ENCODE peak calls at places on chromosome 1, in six cellular contexts. X, K, O, H, V and Z are unnamed samples.

GRCh38 chr1:39507230-39507928 is 15.9 kb downstream of the BMP8A start:
- DNase-seq in K (no peak), H (no peak), V (no peak), X (no peak), O (peak), Z (no peak)

GRCh38 chr1:200905411-200906052 is 10.8 kb downstream of the INAVA start:
- DNase-seq in O (no peak), V (no peak), X (no peak), H (no peak), K (peak), Z (peak)

GRCh38 chr1:159091547-159092397 is 15.2 kb upstream of the AIM2 start:
- DNase-seq in H (no peak), X (no peak), V (no peak), K (no peak), O (no peak), Z (no peak)

GRCh38 chr1:215718888-215719287 is 151.8 kb downstream of the KCTD3 start:
- DNase-seq in V (no peak), H (no peak), O (no peak), X (no peak), K (no peak), Z (no peak)

GRCh38 chr1:173100476-173101107 is 49.9 kb upstream of the TNFSF18 start:
- DNase-seq in V (no peak), H (no peak), X (no peak), O (no peak), K (no peak), Z (no peak)

GRCh38 chr1:160371691-160372208 is 4.9 kb downstream of the NHLH1 start:
- DNase-seq in X (no peak), K (no peak), O (no peak), V (no peak), H (no peak), Z (no peak)

GRCh38 chr1:111804736-111805135 is 49.0 kb downstream of the DDX20 start:
- DNase-seq in H (no peak), V (no peak), X (no peak), K (no peak), O (no peak), Z (no peak)

GRCh38 chr1:77540501-77541161 is 141.8 kb downstream of the ZZZ3 start:
- DNase-seq in X (peak), H (no peak), K (no peak), O (no peak), V (peak), Z (no peak)

GRCh38 chr1:217139513-217139912 is 416.3 kb upstream of the ESRRG start:
- DNase-seq in K (no peak), H (no peak), O (peak), X (no peak), V (no peak), Z (no peak)

GRCh38 chr1:107991371-107992066 is 26.5 kb upstream of the VAV3 start:
- DNase-seq in H (no peak), O (no peak), X (no peak), K (no peak), V (peak), Z (no peak)

GRCh38 chr1:56331892-56332567 is 247.3 kb downstream of the PLPP3 start:
- DNase-seq in K (no peak), O (peak), V (peak), X (peak), H (no peak), Z (no peak)

GRCh38 chr1:63698001-63698838 is 75.6 kb upstream of the ROR1 start:
- DNase-seq in V (no peak), X (peak), H (no peak), O (no peak), K (no peak), Z (no peak)

GRCh38 chr1:68321084-68321685 is 88.9 kb upstream of the WLS start:
- DNase-seq in X (peak), H (no peak), K (no peak), V (peak), O (peak), Z (no peak)

GRCh38 chr1:111202366-111202706 is 1.9 kb upstream of the DENND2D start:
- DNase-seq in O (no peak), X (no peak), V (no peak), H (no peak), K (no peak), Z (no peak)

GRCh38 chr1:29416267-29416666 is 179.9 kb downstream of the PTPRU start:
- DNase-seq in K (no peak), V (no peak), X (no peak), O (no peak), H (no peak), Z (no peak)

GRCh38 chr1:61337471-61337870 is 255.1 kb downstream of the NFIA start:
- DNase-seq in H (no peak), K (no peak), V (no peak), O (no peak), X (no peak), Z (no peak)

GRCh38 chr1:209875510-209875909 is 47.7 kb downstream of the UTP25 start:
- DNase-seq in K (no peak), X (peak), V (peak), O (peak), H (no peak), Z (no peak)

GRCh38 chr1:63983391-63984256 is 209.8 kb downstream of the ROR1 start:
- DNase-seq in X (no peak), O (no peak), H (no peak), V (no peak), K (no peak), Z (no peak)

GRCh38 chr1:203870256-203870655 is 8.9 kb downstream of the SNRPE start:
- DNase-seq in H (no peak), X (no peak), V (no peak), O (no peak), K (no peak), Z (no peak)

GRCh38 chr1:247448107-247448778 is 9.7 kb downstream of the OR2B11 start:
- DNase-seq in X (peak), V (peak), H (peak), K (no peak), O (peak), Z (no peak)

GRCh38 chr1:64038965-64039926 is 164.2 kb upstream of the UBE2U start:
- DNase-seq in V (peak), O (no peak), K (no peak), X (peak), H (no peak), Z (no peak)

GRCh38 chr1:222792744-222793143 is 22.1 kb upstream of the DISP1 start:
- DNase-seq in V (no peak), K (no peak), O (no peak), X (no peak), H (no peak), Z (no peak)

GRCh38 chr1:175287377-175287776 is 94.8 kb upstream of the KIAA0040 start:
- DNase-seq in O (no peak), X (no peak), V (no peak), H (no peak), K (no peak), Z (no peak)

GRCh38 chr1:34985063-34985770 is at the start of gene TMEM35B:
- DNase-seq in V (peak), X (peak), O (peak), K (peak), H (peak), Z (peak)

GRCh38 chr1:207672525-207673130 is 27.7 kb downstream of the CR1L start:
- DNase-seq in O (no peak), K (no peak), H (no peak), V (peak), X (peak), Z (no peak)

GRCh38 chr1:58017641-58018040 is 528.9 kb downstream of the OMA1 start:
- DNase-seq in H (no peak), V (no peak), K (no peak), O (no peak), X (no peak), Z (no peak)

GRCh38 chr1:205980182-205980830 is 22.9 kb downstream of the RAB7B start:
- DNase-seq in K (no peak), X (no peak), H (no peak), V (no peak), O (no peak), Z (no peak)

GRCh38 chr1:204589409-204590038 is 73.3 kb downstream of the MDM4 start:
- DNase-seq in O (no peak), V (peak), H (no peak), K (no peak), X (no peak), Z (no peak)

GRCh38 chr1:222844108-222844779 is 29.4 kb downstream of the DISP1 start:
- DNase-seq in O (no peak), K (no peak), H (no peak), V (peak), X (peak), Z (no peak)

GRCh38 chr1:64663654-64664053 is 81.2 kb upstream of the RAVER2 start:
- DNase-seq in V (no peak), O (peak), K (no peak), X (no peak), H (peak), Z (no peak)

GRCh38 chr1:34547043-34547674 is 207.7 kb upstream of the GJB5 start:
- DNase-seq in O (no peak), X (no peak), H (no peak), K (no peak), V (no peak), Z (no peak)

GRCh38 chr1:211332839-211333238 is 6.2 kb downstream of the TRAF5 start:
- DNase-seq in X (no peak), V (no peak), H (no peak), K (no peak), O (no peak), Z (no peak)

GRCh38 chr1:227886503-227886961 is 61.2 kb downstream of the WNT9A start:
- DNase-seq in V (no peak), X (no peak), K (no peak), O (peak), H (no peak), Z (no peak)

GRCh38 chr1:184664042-184664659 is 90.5 kb downstream of the EDEM3 start:
- DNase-seq in X (peak), O (peak), H (peak), V (peak), K (no peak), Z (no peak)

GRCh38 chr1:226308723-226309397 is at the start of gene LIN9:
- DNase-seq in V (peak), K (peak), H (peak), O (peak), X (peak), Z (peak)

GRCh38 chr1:19029191-19030085 is 73.0 kb upstream of the IFFO2 start:
- DNase-seq in O (no peak), H (no peak), X (no peak), V (no peak), K (no peak), Z (no peak)

GRCh38 chr1:53546409-53547155 is 87.4 kb downstream of the DMRTB1 start:
- DNase-seq in V (no peak), X (no peak), K (no peak), H (no peak), O (no peak), Z (no peak)